ENCODE peak calls at places on chromosomes 3 and 15, in four cellular contexts. One of them, this sample, is unnamed.

GRCh38 chr15:68492855-68493254 is 60.9 kb upstream of the ITGA11 start:
- DNase-seq in D341Med: no peak
- DNase-seq in mucosa of descending colon: no peak
- DNase-seq in cardiac muscle cell: peak
- DNase-seq in this sample: no peak

GRCh38 chr3:99638244-99638948 is at the start of gene COL8A1:
- DNase-seq in mucosa of descending colon: peak
- DNase-seq in D341Med: no peak
- DNase-seq in cardiac muscle cell: peak
- DNase-seq in this sample: no peak

GRCh38 chr3:146581877-146582508 is 23.2 kb downstream of the PLSCR5 start:
- DNase-seq in cardiac muscle cell: peak
- DNase-seq in D341Med: no peak
- DNase-seq in mucosa of descending colon: no peak
- DNase-seq in this sample: no peak

GRCh38 chr3:66490214-66490613 is 10.6 kb downstream of the LRIG1 start:
- DNase-seq in cardiac muscle cell: peak
- DNase-seq in mucosa of descending colon: no peak
- DNase-seq in D341Med: no peak
- DNase-seq in this sample: no peak

GRCh38 chr3:127207727-127208482 is 15.0 kb downstream of the PRR23E start:
- DNase-seq in mucosa of descending colon: no peak
- DNase-seq in cardiac muscle cell: no peak
- DNase-seq in D341Med: peak
- DNase-seq in this sample: no peak

GRCh38 chr3:194446172-194446571 is 40.6 kb downstream of the ATP13A3 start:
- DNase-seq in cardiac muscle cell: no peak
- DNase-seq in D341Med: no peak
- DNase-seq in mucosa of descending colon: no peak
- DNase-seq in this sample: no peak

GRCh38 chr3:81735334-81735733 is 26.1 kb downstream of the GBE1 start:
- DNase-seq in mucosa of descending colon: no peak
- DNase-seq in cardiac muscle cell: peak
- DNase-seq in D341Med: no peak
- DNase-seq in this sample: no peak

GRCh38 chr3:44058022-44058867 is 183.4 kb upstream of the TOPAZ1 start:
- DNase-seq in mucosa of descending colon: peak
- DNase-seq in cardiac muscle cell: peak
- DNase-seq in D341Med: no peak
- DNase-seq in this sample: no peak

GRCh38 chr3:184506579-184506978 is 55.0 kb upstream of the EPHB3 start:
- DNase-seq in D341Med: no peak
- DNase-seq in cardiac muscle cell: no peak
- DNase-seq in mucosa of descending colon: no peak
- DNase-seq in this sample: no peak

GRCh38 chr3:58608648-58609047 is 31.5 kb upstream of the FAM107A start:
- DNase-seq in mucosa of descending colon: no peak
- DNase-seq in D341Med: no peak
- DNase-seq in cardiac muscle cell: no peak
- DNase-seq in this sample: no peak

GRCh38 chr15:96560246-96560895 is 229.9 kb downstream of the NR2F2 start:
- DNase-seq in mucosa of descending colon: no peak
- DNase-seq in D341Med: no peak
- DNase-seq in cardiac muscle cell: peak
- DNase-seq in this sample: no peak

GRCh38 chr3:133804896-133805295 is 719 bp upstream of the SRPRB start:
- DNase-seq in mucosa of descending colon: no peak
- DNase-seq in D341Med: no peak
- DNase-seq in cardiac muscle cell: no peak
- DNase-seq in this sample: no peak

GRCh38 chr3:124886168-124887051 is 755 bp downstream of the ITGB5 start:
- DNase-seq in mucosa of descending colon: peak
- DNase-seq in D341Med: peak
- DNase-seq in cardiac muscle cell: peak
- DNase-seq in this sample: no peak

GRCh38 chr15:91849749-91850161 is 3.8 kb upstream of the SLCO3A1 start:
- DNase-seq in D341Med: no peak
- DNase-seq in cardiac muscle cell: peak
- DNase-seq in mucosa of descending colon: no peak
- DNase-seq in this sample: no peak

GRCh38 chr3:147410518-147411234 is 1.5 kb downstream of the ZIC1 start:
- DNase-seq in mucosa of descending colon: no peak
- DNase-seq in D341Med: peak
- DNase-seq in cardiac muscle cell: peak
- DNase-seq in this sample: no peak

GRCh38 chr3:122977645-122978466 is 49.7 kb downstream of the SEMA5B start:
- DNase-seq in D341Med: no peak
- DNase-seq in cardiac muscle cell: peak
- DNase-seq in mucosa of descending colon: no peak
- DNase-seq in this sample: no peak

GRCh38 chr3:57080171-57080570 is 19.7 kb downstream of the SPATA12 start:
- DNase-seq in mucosa of descending colon: no peak
- DNase-seq in D341Med: no peak
- DNase-seq in cardiac muscle cell: no peak
- DNase-seq in this sample: no peak

GRCh38 chr15:78790027-78790426 is 21.2 kb downstream of the ADAMTS7 start:
- DNase-seq in cardiac muscle cell: no peak
- DNase-seq in mucosa of descending colon: no peak
- DNase-seq in D341Med: no peak
- DNase-seq in this sample: no peak

GRCh38 chr3:54870423-54870822 is 57.4 kb downstream of the LRTM1 start:
- DNase-seq in D341Med: peak
- DNase-seq in mucosa of descending colon: no peak
- DNase-seq in cardiac muscle cell: peak
- DNase-seq in this sample: no peak

GRCh38 chr15:55872471-55872870 is 120.9 kb downstream of the NEDD4 start:
- DNase-seq in mucosa of descending colon: no peak
- DNase-seq in D341Med: no peak
- DNase-seq in cardiac muscle cell: no peak
- DNase-seq in this sample: no peak

GRCh38 chr3:15520185-15520584 is 1.3 kb downstream of the COLQ start:
- DNase-seq in cardiac muscle cell: no peak
- DNase-seq in D341Med: no peak
- DNase-seq in mucosa of descending colon: no peak
- DNase-seq in this sample: no peak

GRCh38 chr3:64885055-64885454 is 197.3 kb upstream of the ADAMTS9 start:
- DNase-seq in cardiac muscle cell: no peak
- DNase-seq in D341Med: no peak
- DNase-seq in mucosa of descending colon: no peak
- DNase-seq in this sample: no peak

This sample was measured in T follicular helper cell.